ENCODE peak calls at places on chromosome 5, in eight cellular contexts. F is activated naive CD4-positive, alpha-beta T cell treated with Interleukin-2 at 50 U/mL for 16 hours; V is breast epithelium; U is activated T-cell treated with anti-CD3 and anti-CD28 coated beads, Interleukin-2, amount 50 U/mL, for 24 hours; W is activated T-helper 2 cell treated with anti-CD3 and anti-CD28 coated beads, Interferon-gamma antibody, Interleukin-2, Interleukin-4, amounts not matched to agents 10 μg/mL and 5 μg/mL and 100 μg/mL, durations not matched to agents 14 hours and 24 hours and 36 hours; T is bronchial epithelial cell; S is AG09309; Q is left ventricle myocardium superior. M is an unnamed sample.

GRCh38 chr5:117332341-117332740 is 757.7 kb upstream of the SEMA6A start:
- DNase-seq in F (no peak), V (no peak), U (no peak), W (no peak), T (no peak), S (no peak), Q (no peak), M (no peak)

GRCh38 chr5:96463106-96463505 is 30.1 kb upstream of the PCSK1 start:
- DNase-seq in F (no peak), V (no peak), U (no peak), W (no peak), T (no peak), S (no peak), Q (no peak), M (no peak)

GRCh38 chr5:149442563-149443182 is 63.6 kb upstream of the IL17B start:
- DNase-seq in F (peak; percentile 74), V (peak; percentile 90), U (peak; percentile 87), W (peak; percentile 52), T (peak; percentile 72), S (no peak), Q (peak; percentile 91), M (no peak)

GRCh38 chr5:135829179-135829578 is 5.3 kb upstream of the SLC25A48 start:
- DNase-seq in F (no peak), V (no peak), U (no peak), W (no peak), T (no peak), S (no peak), Q (no peak), M (no peak)

GRCh38 chr5:120778491-120779293 is 314.6 kb downstream of the PRR16 start:
- DNase-seq in F (no peak), V (no peak), U (no peak), W (no peak), T (no peak), S (peak; percentile 62), Q (no peak), M (peak; percentile 50)

GRCh38 chr5:5497132-5497748 is 74.8 kb downstream of the ICE1 start:
- DNase-seq in F (peak; percentile 14), V (no peak), U (no peak), W (no peak), T (peak; percentile 52), S (no peak), Q (peak; percentile 57), M (peak; percentile 19)

GRCh38 chr5:43396762-43397304 is 15.4 kb downstream of the CCL28 start:
- DNase-seq in F (peak; percentile 61), V (peak; percentile 60), U (peak; percentile 81), W (peak; percentile 64), T (peak; percentile 21), S (no peak), Q (peak; percentile 65), M (no peak)

GRCh38 chr5:96220610-96221390 is 212.2 kb downstream of the PCSK1 start:
- DNase-seq in F (no peak), V (no peak), U (no peak), W (no peak), T (peak; percentile 94), S (peak; percentile 59), Q (no peak), M (no peak)

GRCh38 chr5:178357127-178357526 is 124.5 kb upstream of the PHYKPL start:
- DNase-seq in F (no peak), V (no peak), U (no peak), W (no peak), T (no peak), S (no peak), Q (peak; percentile 60), M (no peak)

GRCh38 chr5:56737002-56737621 is 78.2 kb upstream of the MAP3K1 start:
- DNase-seq in F (no peak), V (no peak), U (no peak), W (no peak), T (peak; percentile 44), S (no peak), Q (no peak), M (no peak)

GRCh38 chr5:157961828-157962390 is 103.0 kb upstream of the CLINT1 start:
- DNase-seq in F (no peak), V (no peak), U (no peak), W (no peak), T (no peak), S (no peak), Q (no peak), M (no peak)

GRCh38 chr5:73625905-73626811 is at the start of gene ARHGEF28:
- DNase-seq in F (peak; percentile 11), V (peak; percentile 64), U (peak; percentile 43), W (no peak), T (peak; percentile 53), S (no peak), Q (peak; percentile 77), M (no peak)

GRCh38 chr5:42520957-42521356 is 97.7 kb downstream of the GHR start:
- DNase-seq in F (no peak), V (no peak), U (no peak), W (no peak), T (no peak), S (no peak), Q (no peak), M (no peak)

GRCh38 chr5:159849437-159850191 is 66.7 kb upstream of the ADRA1B start:
- DNase-seq in F (no peak), V (no peak), U (no peak), W (no peak), T (peak; percentile 66), S (peak; percentile 64), Q (no peak), M (peak; percentile 68)

GRCh38 chr5:157106668-157107461 is 2.0 kb downstream of the HAVCR2 start:
- DNase-seq in F (peak; percentile 9), V (no peak), U (peak; percentile 42), W (no peak), T (no peak), S (no peak), Q (peak; percentile 55), M (no peak)

GRCh38 chr5:118705931-118706330 is 282.4 kb downstream of the DTWD2 start:
- DNase-seq in F (no peak), V (no peak), U (no peak), W (no peak), T (no peak), S (no peak), Q (no peak), M (no peak)

GRCh38 chr5:15737882-15738677 is 238.1 kb downstream of the FBXL7 start:
- DNase-seq in F (no peak), V (no peak), U (no peak), W (no peak), T (no peak), S (no peak), Q (no peak), M (no peak)

GRCh38 chr5:138229387-138229786 is 16.3 kb upstream of the CDC23 start:
- DNase-seq in F (no peak), V (no peak), U (no peak), W (no peak), T (no peak), S (no peak), Q (no peak), M (no peak)

GRCh38 chr5:143217065-143217803 is 186.3 kb downstream of the NR3C1 start:
- DNase-seq in F (no peak), V (no peak), U (no peak), W (no peak), T (peak; percentile 62), S (no peak), Q (no peak), M (no peak)

GRCh38 chr5:52997424-52997823 is 8.3 kb downstream of the ITGA2 start:
- DNase-seq in F (no peak), V (no peak), U (no peak), W (no peak), T (no peak), S (no peak), Q (no peak), M (no peak)

GRCh38 chr5:53560028-53560427 is 411 bp upstream of the NDUFS4 start:
- DNase-seq in F (no peak), V (no peak), U (no peak), W (no peak), T (no peak), S (no peak), Q (no peak), M (no peak)

M was measured in GM04503.